ENCODE peak calls at places on chromosomes 6 and 20, in five cellular contexts. I is GM12865, Z is upper lobe of right lung, G is cardiac fibroblast, W is mucosa of descending colon. F is an unnamed sample.

GRCh38 chr6:49328051-49328450 is 135.0 kb downstream of the MMUT start:
- DNase-seq in I (no peak), Z (no peak), G (peak; percentile 49), W (no peak), F (peak; percentile 30)

GRCh38 chr6:139473239-139473701 is 98.8 kb upstream of the CITED2 start:
- DNase-seq in I (no peak), Z (no peak), G (peak; percentile 34), W (no peak), F (peak; percentile 82)

GRCh38 chr6:40406175-40406574 is 181.0 kb downstream of the LRFN2 start:
- DNase-seq in I (no peak), Z (no peak), G (no peak), W (no peak), F (no peak)

GRCh38 chr20:4929686-4930397 is 71.5 kb downstream of the SLC23A2 start:
- DNase-seq in I (no peak), Z (no peak), G (no peak), W (no peak), F (peak; percentile 33)

GRCh38 chr6:43013020-43013842 is 515 bp downstream of the MEA1 start:
- DNase-seq in I (no peak), Z (no peak), G (peak; percentile 50), W (no peak), F (peak; percentile 34)

GRCh38 chr6:53312355-53312754 is 36.4 kb downstream of the ELOVL5 start:
- DNase-seq in I (peak; percentile 27), Z (no peak), G (no peak), W (no peak), F (no peak)

GRCh38 chr20:20085071-20085470 is 32.7 kb downstream of the CFAP61 start:
- DNase-seq in I (no peak), Z (no peak), G (no peak), W (no peak), F (no peak)

GRCh38 chr20:49187330-49188100 is 619 bp downstream of the STAU1 start:
- DNase-seq in I (peak; percentile 37), Z (peak; percentile 43), G (no peak), W (no peak), F (peak; percentile 8)

GRCh38 chr20:42138711-42139110 is 520.5 kb upstream of the CHD6 start:
- DNase-seq in I (no peak), Z (no peak), G (no peak), W (no peak), F (no peak)

GRCh38 chr20:43911066-43911465 is 3.6 kb upstream of the TOX2 start:
- DNase-seq in I (peak; percentile 43), Z (no peak), G (peak; percentile 90), W (no peak), F (peak; percentile 81)

GRCh38 chr6:149359439-149359838 is 40.6 kb upstream of the SUMO4 start:
- DNase-seq in I (no peak), Z (no peak), G (no peak), W (no peak), F (no peak)

GRCh38 chr20:60062431-60063336 is 104.5 kb downstream of the CDH26 start:
- DNase-seq in I (no peak), Z (no peak), G (peak; percentile 24), W (no peak), F (peak; percentile 80)

GRCh38 chr20:38304845-38305447 is 990 bp downstream of the BPI start:
- DNase-seq in I (peak; percentile 25), Z (peak; percentile 73), G (peak; percentile 54), W (peak; percentile 36), F (peak; percentile 45)

GRCh38 chr6:70563540-70563939 is 3.2 kb upstream of the SDHAF4 start:
- DNase-seq in I (no peak), Z (no peak), G (peak; percentile 55), W (no peak), F (peak; percentile 46)

GRCh38 chr6:149855741-149856140 is 8.4 kb downstream of the LRP11 start:
- DNase-seq in I (no peak), Z (no peak), G (no peak), W (no peak), F (no peak)

GRCh38 chr6:164069352-164070022 is 655.0 kb downstream of the QKI start:
- DNase-seq in I (no peak), Z (no peak), G (peak; percentile 67), W (no peak), F (peak; percentile 51)

GRCh38 chr6:150528648-150529285 is 70.9 kb upstream of the PLEKHG1 start:
- DNase-seq in I (peak; percentile 15), Z (no peak), G (peak; percentile 55), W (peak; percentile 39), F (peak; percentile 9)

GRCh38 chr6:153425536-153425935 is 294.5 kb upstream of the RGS17 start:
- DNase-seq in I (no peak), Z (no peak), G (no peak), W (no peak), F (peak; percentile 2)

GRCh38 chr6:96899019-96899418 is 1.3 kb upstream of the NDUFAF4 start:
- DNase-seq in I (peak; percentile 32), Z (no peak), G (peak; percentile 61), W (no peak), F (peak; percentile 76)

GRCh38 chr6:35087361-35088280 is 53.5 kb downstream of the TCP11 start:
- DNase-seq in I (no peak), Z (peak; percentile 59), G (no peak), W (peak; percentile 12), F (no peak)

GRCh38 chr20:6533828-6534388 is 233.6 kb upstream of the BMP2 start:
- DNase-seq in I (no peak), Z (no peak), G (peak; percentile 67), W (no peak), F (peak; percentile 26)

GRCh38 chr20:20466341-20466879 is 98.5 kb downstream of the INSM1 start:
- DNase-seq in I (peak; percentile 91), Z (no peak), G (peak; percentile 80), W (no peak), F (peak; percentile 92)

GRCh38 chr6:53436904-53437303 is 88.2 kb upstream of the ELOVL5 start:
- DNase-seq in I (no peak), Z (no peak), G (peak; percentile 35), W (no peak), F (peak; percentile 18)

GRCh38 chr6:121686611-121687023 is 251.2 kb downstream of the GJA1 start:
- DNase-seq in I (no peak), Z (peak; percentile 57), G (no peak), W (peak; percentile 23), F (no peak)

GRCh38 chr20:43809206-43809819 is 82.5 kb upstream of the GTSF1L start:
- DNase-seq in I (no peak), Z (no peak), G (no peak), W (no peak), F (no peak)

GRCh38 chr6:26311012-26311384 is 54.0 kb upstream of the BTN3A2 start:
- DNase-seq in I (peak; percentile 78), Z (no peak), G (peak; percentile 55), W (no peak), F (peak; percentile 59)

GRCh38 chr6:26233608-26234420 is 131.2 kb upstream of the BTN3A2 start:
- DNase-seq in I (peak; percentile 94), Z (no peak), G (peak; percentile 69), W (peak; percentile 73), F (peak; percentile 59)

GRCh38 chr6:45626087-45626891 is 248.6 kb upstream of the SUPT3H start:
- DNase-seq in I (peak; percentile 9), Z (no peak), G (peak; percentile 89), W (no peak), F (peak; percentile 96)

GRCh38 chr6:39362487-39362865 is 40.0 kb upstream of the KCNK16 start:
- DNase-seq in I (no peak), Z (no peak), G (no peak), W (no peak), F (no peak)

GRCh38 chr6:145891126-145891525 is 73.0 kb downstream of the SHPRH start:
- DNase-seq in I (no peak), Z (no peak), G (peak; percentile 78), W (no peak), F (peak; percentile 93)

GRCh38 chr6:160264213-160264612 is 5.6 kb upstream of the SLC22A2 start:
- DNase-seq in I (no peak), Z (no peak), G (no peak), W (no peak), F (no peak)

GRCh38 chr6:501891-502601 is 110.5 kb downstream of the IRF4 start:
- DNase-seq in I (peak; percentile 61), Z (no peak), G (no peak), W (peak; percentile 36), F (no peak)

DNA sequence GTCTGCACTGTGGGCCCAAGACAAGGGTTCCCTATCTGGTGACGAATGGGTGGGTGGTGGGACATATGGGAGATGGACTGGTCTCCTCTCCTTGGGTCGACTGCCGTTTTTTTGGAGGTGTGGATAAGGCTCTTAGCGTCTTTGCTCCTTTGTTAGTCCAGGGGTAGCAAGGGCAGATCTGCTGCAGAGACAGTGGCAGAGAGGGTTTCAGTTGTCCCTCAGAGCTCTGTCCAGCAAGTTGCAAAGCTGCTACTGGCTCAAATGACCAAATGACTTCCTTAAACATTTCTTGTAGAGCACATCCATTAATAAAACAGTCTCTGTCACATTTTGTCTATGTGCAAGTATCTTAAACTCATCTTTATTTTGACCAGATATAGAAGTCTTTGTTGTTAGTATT is 508.0 kb upstream of the ADGRB3 start:
- DNase-seq in I (peak; percentile 14), Z (no peak), G (no peak), W (no peak), F (no peak)
- H3K4me3 ChIP-seq in I (peak overlapping the region; percentile 16), Z (no peak overlapping the region), G (no peak overlapping the region), W (no peak overlapping the region), F (no peak overlapping the region)

GRCh38 chr6:137165375-137166246 is 7.8 kb downstream of the IL22RA2 start:
- DNase-seq in I (peak; percentile 92), Z (no peak), G (no peak), W (peak; percentile 73), F (peak; percentile 21)
- TF ChIP-seq CTCF in I (peak; percentile 61), Z (peak; percentile 39), G (peak; percentile 46), W (no peak), F (peak; percentile 45)

GRCh38 chr6:137497722-137498463 is 3.7 kb upstream of the OLIG3 start:
- DNase-seq in I (no peak), Z (no peak), G (no peak), W (peak; percentile 36), F (no peak)
- H3K4me3 ChIP-seq in I (no peak overlapping the region), Z (peak overlapping the region; percentile 11), G (no peak overlapping the region), W (no peak overlapping the region), F (no peak overlapping the region)

DNA sequence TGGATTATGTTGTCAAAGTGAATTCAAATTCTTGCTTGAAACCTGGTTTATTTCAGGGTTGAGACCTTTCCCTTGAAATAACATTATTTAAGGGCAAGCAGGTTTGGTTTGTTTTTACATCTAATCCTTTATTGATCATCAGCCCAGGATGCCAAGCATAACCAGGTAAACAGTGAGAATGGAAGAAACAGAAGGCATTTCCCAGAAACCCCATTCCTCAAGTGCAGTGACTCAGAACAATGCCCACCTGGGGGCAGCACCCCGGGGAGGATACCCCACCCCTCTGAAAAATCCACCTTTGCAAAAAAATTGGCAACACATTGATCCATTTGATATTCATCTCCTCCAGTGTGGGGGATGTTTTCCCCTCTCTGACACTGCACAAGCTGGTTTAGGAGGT is 32.5 kb downstream of the POFUT1 start:
- DNase-seq in I (no peak), Z (no peak), G (no peak), W (no peak), F (no peak)
- TF ChIP-seq CTCF in I (no peak), Z (no peak), G (no peak), W (no peak), F (no peak)

GRCh38 chr6:111353914-111354464 is 129.0 kb downstream of the REV3L start:
- DNase-seq in I (no peak), Z (no peak), G (peak; percentile 17), W (no peak), F (peak; percentile 13)
- H3K4me3 ChIP-seq in I (no peak overlapping the region), Z (no peak overlapping the region), G (no peak overlapping the region), W (no peak overlapping the region), F (no peak overlapping the region)

GRCh38 chr6:5582758-5583157 is 321.4 kb downstream of the FARS2 start:
- DNase-seq in I (no peak), Z (no peak), G (peak; percentile 7), W (no peak), F (no peak)
- TF ChIP-seq CTCF in I (no peak), Z (no peak), G (no peak), W (no peak), F (no peak)